ENCODE peak calls at places on chromosome 20, in four cellular contexts. K, J, M and S are unnamed samples.

GRCh38 chr20:55054443-55054842 is 579.0 kb downstream of the DOK5 start:
- DNase-seq in J (no peak), M (no peak), K (no peak), S (no peak)

GRCh38 chr20:36686504-36686903 is 40.5 kb upstream of the SLA2 start:
- DNase-seq in K (no peak), J (no peak), M (no peak), S (no peak)

GRCh38 chr20:46621492-46621891 is 29.8 kb downstream of the SLC13A3 start:
- DNase-seq in M (peak; percentile 38), K (no peak), J (peak; percentile 16), S (no peak)

GRCh38 chr20:64265201-64265600 is 9.7 kb downstream of the PCMTD2 start:
- DNase-seq in M (no peak), K (no peak), J (no peak), S (no peak)

GRCh38 chr20:34110025-34111013 is 1.7 kb downstream of the EIF2S2 start:
- DNase-seq in K (no peak), J (peak; percentile 51), M (no peak), S (no peak)

GRCh38 chr20:51792960-51793359 is 9.4 kb downstream of the SALL4 start:
- DNase-seq in K (no peak), J (no peak), M (no peak), S (no peak)

GRCh38 chr20:25692499-25692898 is 4.2 kb downstream of the ZNF337 start:
- DNase-seq in K (no peak), M (no peak), J (peak; percentile 29), S (no peak)

GRCh38 chr20:5039255-5039657 is 37.9 kb upstream of the SLC23A2 start:
- DNase-seq in M (no peak), K (no peak), J (no peak), S (no peak)

GRCh38 chr20:57594092-57594911 is 25.9 kb downstream of the ZBP1 start:
- DNase-seq in K (peak; percentile 62), M (peak; percentile 43), J (peak; percentile 30), S (peak; percentile 62)

GRCh38 chr20:57473246-57474042 is 51.5 kb downstream of the CTCFL start:
- DNase-seq in J (no peak), M (no peak), K (no peak), S (no peak)

GRCh38 chr20:34312024-34312460 is 8.9 kb upstream of the AHCY start:
- DNase-seq in M (no peak), K (peak; percentile 42), J (no peak), S (no peak)

GRCh38 chr20:48697845-48698491 is 129.8 kb downstream of the PREX1 start:
- DNase-seq in M (peak; percentile 98), K (no peak), J (peak; percentile 53), S (no peak)

GRCh38 chr20:22070546-22070945 is 365.1 kb downstream of the PAX1 start:
- DNase-seq in M (no peak), K (no peak), J (no peak), S (no peak)

GRCh38 chr20:54995553-54995952 is 520.2 kb downstream of the DOK5 start:
- DNase-seq in K (no peak), J (no peak), M (no peak), S (no peak)

GRCh38 chr20:19275630-19276071 is 63.2 kb downstream of the SLC24A3 start:
- DNase-seq in M (no peak), J (no peak), K (no peak), S (no peak)

GRCh38 chr20:24136659-24137246 is 148.2 kb upstream of the GGTLC1 start:
- DNase-seq in M (no peak), K (no peak), J (no peak), S (no peak)

GRCh38 chr20:14319704-14320103 is 17.7 kb downstream of the FLRT3 start:
- DNase-seq in J (no peak), M (no peak), K (no peak), S (no peak)

GRCh38 chr20:3309226-3309625 is 70.2 kb upstream of the SLC4A11 start:
- DNase-seq in K (no peak), M (no peak), J (no peak), S (no peak)

GRCh38 chr20:44733341-44734069 is 12.2 kb upstream of the KCNK15 start:
- DNase-seq in J (peak; percentile 70), K (peak; percentile 77), M (peak; percentile 38), S (peak; percentile 47)

GRCh38 chr20:38418509-38419204 is 16.5 kb downstream of the SNHG17 start:
- DNase-seq in J (peak; percentile 9), K (no peak), M (no peak), S (no peak)

GRCh38 chr20:18679020-18679419 is 91.2 kb downstream of the DTD1 start:
- DNase-seq in K (no peak), J (peak; percentile 24), M (no peak), S (peak; percentile 8)

GRCh38 chr20:48621256-48622078 is 206.3 kb downstream of the PREX1 start:
- DNase-seq in J (peak; percentile 9), K (no peak), M (peak; percentile 42), S (no peak)

GRCh38 chr20:47670913-47671312 is 114.4 kb downstream of the SULF2 start:
- DNase-seq in M (no peak), J (no peak), K (no peak), S (no peak)

GRCh38 chr20:56689318-56689717 is 60.2 kb downstream of the TFAP2C start:
- DNase-seq in K (no peak), M (peak; percentile 73), J (no peak), S (no peak)

GRCh38 chr20:53579266-53579580 is 14.4 kb downstream of the ZNF217 start:
- DNase-seq in J (no peak), M (no peak), K (no peak), S (no peak)

GRCh38 chr20:37567331-37567665 is 39.6 kb upstream of the BLCAP start:
- DNase-seq in M (no peak), J (no peak), K (no peak), S (no peak)

GRCh38 chr20:14444106-14444505 is 106.7 kb upstream of the FLRT3 start:
- DNase-seq in J (peak; percentile 32), K (no peak), M (no peak), S (no peak)

GRCh38 chr20:48767269-48767960 is 60.4 kb downstream of the PREX1 start:
- DNase-seq in K (no peak), J (no peak), M (no peak), S (no peak)

GRCh38 chr20:9837634-9838033 is 1.2 kb downstream of the PAK5 start:
- DNase-seq in K (no peak), M (no peak), J (no peak), S (no peak)

GRCh38 chr20:4873396-4873795 is 127.9 kb downstream of the SLC23A2 start:
- DNase-seq in K (no peak), M (no peak), J (no peak), S (no peak)

GRCh38 chr20:56373942-56374341 is 15.2 kb downstream of the FAM210B start:
- DNase-seq in J (peak; percentile 96), M (no peak), K (no peak), S (no peak)

GRCh38 chr20:2984956-2985661 is 58.3 kb upstream of the GNRH2 start:
- DNase-seq in K (no peak), J (peak; percentile 70), M (peak; percentile 59), S (no peak)

GRCh38 chr20:25136643-25137559 is 55.0 kb upstream of the VSX1 start:
- DNase-seq in M (peak; percentile 74), K (no peak), J (peak; percentile 69), S (no peak)

GRCh38 chr20:48901326-48901725 is 20.2 kb upstream of the ARFGEF2 start:
- DNase-seq in K (no peak), J (no peak), M (no peak), S (no peak)

GRCh38 chr20:38113401-38114325 is 51.4 kb downstream of the TGM2 start:
- DNase-seq in M (no peak), K (peak; percentile 79), J (no peak), S (no peak)

GRCh38 chr20:57272883-57273282 is 6.4 kb upstream of the BMP7 start:
- DNase-seq in K (no peak), J (no peak), M (no peak), S (no peak)

GRCh38 chr20:60037120-60037499 is 78.9 kb downstream of the CDH26 start:
- DNase-seq in M (no peak), K (peak; percentile 58), J (peak; percentile 13), S (no peak)
- H2BK12ac ChIP-seq in M (no peak overlapping the region), K (no peak overlapping the region), J (no peak overlapping the region), S (no peak overlapping the region)

DNA sequence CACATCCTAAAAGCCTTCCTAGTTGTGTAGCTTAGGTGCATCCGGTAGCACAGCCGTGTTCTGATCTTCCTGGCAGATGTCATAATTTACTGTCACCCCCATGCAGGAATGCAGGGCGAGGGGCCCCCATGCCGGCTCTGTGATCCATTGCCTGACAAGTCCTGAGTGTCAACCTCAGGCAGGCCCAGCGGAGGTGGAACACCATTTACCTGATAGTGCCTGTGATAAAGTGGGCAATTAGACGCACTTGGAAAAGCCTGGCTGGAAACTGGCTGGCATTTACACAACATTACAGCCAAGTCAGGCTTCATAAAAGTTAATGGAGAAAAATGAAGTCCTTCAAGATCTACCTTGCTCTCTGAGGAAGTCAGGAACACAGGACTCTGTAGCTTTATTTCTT is 521.4 kb upstream of the JAG1 start:
- DNase-seq in M (no peak), J (no peak), K (no peak), S (no peak)
- H2BK12ac ChIP-seq in M (no peak overlapping the region), J (peak overlapping the region; percentile 63), K (no peak overlapping the region), S (no peak overlapping the region)

GRCh38 chr20:20710847-20711315 is 1.6 kb downstream of the RALGAPA2 start:
- DNase-seq in J (no peak), M (no peak), K (no peak), S (no peak)

GRCh38 chr20:20712004-20712473 is 405 bp downstream of the RALGAPA2 start:
- DNase-seq in K (no peak), J (no peak), M (peak; percentile 16), S (no peak)

GRCh38 chr20:20711413-20711812 is 1.0 kb downstream of the RALGAPA2 start:
- DNase-seq in J (no peak), K (no peak), M (no peak), S (no peak)

GRCh38 chr20:20713244-20713765 is 861 bp upstream of the RALGAPA2 start:
- DNase-seq in K (no peak), J (no peak), M (peak; percentile 96), S (no peak)

GRCh38 chr20:20712474-20713243 is at the start of gene RALGAPA2:
- DNase-seq in M (peak; percentile 99), K (peak; percentile 98), J (peak; percentile 99), S (peak; percentile 98)
- H2BK12ac ChIP-seq in M (peak within 1 kb of the TSS; percentile 37), K (no peak within 1 kb of the TSS), J (no peak within 1 kb of the TSS), S (no peak within 1 kb of the TSS)

GRCh38 chr20:1102016-1102415 is 16.4 kb upstream of the PSMF1 start:
- DNase-seq in M (no peak), K (no peak), J (no peak), S (no peak)
- H2BK12ac ChIP-seq in M (no peak overlapping the region), K (no peak overlapping the region), J (no peak overlapping the region), S (no peak overlapping the region)

DNA sequence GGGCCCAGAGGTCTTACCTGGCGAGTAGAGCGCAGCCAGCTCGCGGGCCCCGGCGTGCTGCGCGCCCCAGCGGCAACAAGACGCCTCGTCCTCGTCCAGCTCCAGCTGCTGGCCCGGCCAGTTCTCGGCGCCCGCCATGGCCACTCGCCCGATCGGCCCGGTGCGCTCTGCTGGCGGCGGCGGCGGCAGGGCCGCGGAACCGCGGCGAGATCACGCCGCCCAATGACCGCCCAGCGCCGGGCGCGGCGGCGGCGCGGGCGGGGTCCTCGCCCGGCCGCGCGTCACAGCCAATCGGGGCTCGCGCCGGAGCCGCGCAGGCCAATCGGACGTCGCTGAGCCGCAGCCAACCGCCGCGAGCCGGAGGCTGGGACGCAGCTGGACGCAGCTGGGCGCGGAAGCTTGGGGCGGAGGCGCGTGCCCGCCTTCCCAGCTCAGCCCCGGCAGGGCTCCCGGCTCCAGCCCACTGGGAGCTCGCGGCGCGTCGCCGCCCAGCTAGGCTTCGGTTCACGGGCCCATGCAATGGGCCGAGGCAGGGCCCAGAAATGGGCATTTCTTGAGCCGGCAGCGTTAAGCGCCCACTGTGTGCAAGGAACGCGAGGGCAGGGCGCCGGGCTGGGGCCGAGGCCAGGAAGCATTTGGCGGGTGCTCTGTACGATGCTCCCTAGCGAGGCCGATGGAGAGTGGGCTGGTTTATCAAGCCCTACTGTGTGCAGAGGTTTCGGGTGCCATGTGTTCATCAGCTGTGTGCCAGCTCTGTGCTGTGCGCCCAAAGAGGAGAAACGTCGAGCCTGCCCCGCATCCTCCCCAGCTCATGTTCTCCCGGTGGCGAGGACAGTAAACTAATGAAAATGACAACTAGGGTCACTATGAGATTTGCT is at the start of gene PEDS1:
- DNase-seq in J (peak; percentile 92), M (peak; percentile 91), K (peak; percentile 88), S (peak; percentile 84)
- H2BK12ac ChIP-seq in J (no peak within 1 kb of the TSS), M (peak within 1 kb of the TSS; percentile 29), K (peak within 1 kb of the TSS; percentile 7), S (no peak within 1 kb of the TSS)